ENCODE peak calls at places on chromosomes 16 and 17, in ten cellular contexts. One of them, this sample, is unnamed.

GRCh38 chr16:14232106-14232890 is 161.2 kb downstream of the MRTFB start:
- DNase-seq in bronchial epithelial cell: no peak
- DNase-seq in stimulated activated naive CD8-positive, alpha-beta T cell treated with anti-CD3 and anti-CD28 coated beads, Interleukin-15, Interleukin-2, amounts not matched to agents 100 U/mL and 50 U/mL, for 24 hours: no peak
- DNase-seq in thoracic aorta: no peak
- DNase-seq in activated naive CD4-positive, alpha-beta T cell: no peak
- DNase-seq in GM10248: no peak
- DNase-seq in GOT3: no peak
- DNase-seq in amniotic stem cell: no peak
- DNase-seq in stimulated activated CD4-positive, alpha-beta T cell treated with anti-CD3 and anti-CD28 coated beads, Interleukin-12 subunit alpha, Interleukin-12 subunit beta, amount 100 ng/mL, for 24 hours: no peak
- DNase-seq in neuronal stem cell: no peak
- DNase-seq in this sample: peak; percentile 45

GRCh38 chr17:19271751-19272357 is 34.7 kb downstream of the EPN2 start:
- DNase-seq in activated naive CD4-positive, alpha-beta T cell: no peak
- DNase-seq in thoracic aorta: no peak
- DNase-seq in GOT3: no peak
- DNase-seq in neuronal stem cell: no peak
- DNase-seq in bronchial epithelial cell: no peak
- DNase-seq in GM10248: no peak
- DNase-seq in stimulated activated naive CD8-positive, alpha-beta T cell treated with anti-CD3 and anti-CD28 coated beads, Interleukin-15, Interleukin-2, amounts not matched to agents 100 U/mL and 50 U/mL, for 24 hours: no peak
- DNase-seq in amniotic stem cell: no peak
- DNase-seq in stimulated activated CD4-positive, alpha-beta T cell treated with anti-CD3 and anti-CD28 coated beads, Interleukin-12 subunit alpha, Interleukin-12 subunit beta, amount 100 ng/mL, for 24 hours: no peak
- DNase-seq in this sample: no peak

GRCh38 chr16:57240872-57241271 is 4.2 kb upstream of the ARL2BP start:
- DNase-seq in amniotic stem cell: no peak
- DNase-seq in activated naive CD4-positive, alpha-beta T cell: no peak
- DNase-seq in thoracic aorta: no peak
- DNase-seq in GM10248: peak; percentile 32
- DNase-seq in bronchial epithelial cell: no peak
- DNase-seq in neuronal stem cell: no peak
- DNase-seq in GOT3: no peak
- DNase-seq in stimulated activated naive CD8-positive, alpha-beta T cell treated with anti-CD3 and anti-CD28 coated beads, Interleukin-15, Interleukin-2, amounts not matched to agents 100 U/mL and 50 U/mL, for 24 hours: no peak
- DNase-seq in stimulated activated CD4-positive, alpha-beta T cell treated with anti-CD3 and anti-CD28 coated beads, Interleukin-12 subunit alpha, Interleukin-12 subunit beta, amount 100 ng/mL, for 24 hours: no peak
- DNase-seq in this sample: no peak

GRCh38 chr17:39105705-39106104 is 45.7 kb downstream of the PLXDC1 start:
- DNase-seq in activated naive CD4-positive, alpha-beta T cell: no peak
- DNase-seq in stimulated activated naive CD8-positive, alpha-beta T cell treated with anti-CD3 and anti-CD28 coated beads, Interleukin-15, Interleukin-2, amounts not matched to agents 100 U/mL and 50 U/mL, for 24 hours: no peak
- DNase-seq in GOT3: no peak
- DNase-seq in amniotic stem cell: no peak
- DNase-seq in stimulated activated CD4-positive, alpha-beta T cell treated with anti-CD3 and anti-CD28 coated beads, Interleukin-12 subunit alpha, Interleukin-12 subunit beta, amount 100 ng/mL, for 24 hours: no peak
- DNase-seq in thoracic aorta: no peak
- DNase-seq in GM10248: no peak
- DNase-seq in bronchial epithelial cell: no peak
- DNase-seq in neuronal stem cell: no peak
- DNase-seq in this sample: no peak

GRCh38 chr16:51050379-51050710 is 100.7 kb downstream of the SALL1 start:
- DNase-seq in GM10248: no peak
- DNase-seq in stimulated activated naive CD8-positive, alpha-beta T cell treated with anti-CD3 and anti-CD28 coated beads, Interleukin-15, Interleukin-2, amounts not matched to agents 100 U/mL and 50 U/mL, for 24 hours: no peak
- DNase-seq in stimulated activated CD4-positive, alpha-beta T cell treated with anti-CD3 and anti-CD28 coated beads, Interleukin-12 subunit alpha, Interleukin-12 subunit beta, amount 100 ng/mL, for 24 hours: no peak
- DNase-seq in thoracic aorta: no peak
- DNase-seq in bronchial epithelial cell: no peak
- DNase-seq in GOT3: no peak
- DNase-seq in neuronal stem cell: no peak
- DNase-seq in activated naive CD4-positive, alpha-beta T cell: no peak
- DNase-seq in amniotic stem cell: no peak
- DNase-seq in this sample: no peak

GRCh38 chr16:89602273-89602951 is 11.0 kb upstream of the DPEP1 start:
- DNase-seq in stimulated activated CD4-positive, alpha-beta T cell treated with anti-CD3 and anti-CD28 coated beads, Interleukin-12 subunit alpha, Interleukin-12 subunit beta, amount 100 ng/mL, for 24 hours: peak; percentile 44
- DNase-seq in bronchial epithelial cell: peak; percentile 86
- DNase-seq in activated naive CD4-positive, alpha-beta T cell: peak; percentile 24
- DNase-seq in neuronal stem cell: peak; percentile 70
- DNase-seq in GOT3: peak; percentile 40
- DNase-seq in thoracic aorta: peak; percentile 27
- DNase-seq in amniotic stem cell: peak; percentile 84
- DNase-seq in stimulated activated naive CD8-positive, alpha-beta T cell treated with anti-CD3 and anti-CD28 coated beads, Interleukin-15, Interleukin-2, amounts not matched to agents 100 U/mL and 50 U/mL, for 24 hours: peak; percentile 75
- DNase-seq in GM10248: peak; percentile 72
- DNase-seq in this sample: peak; percentile 72

GRCh38 chr16:31064882-31065461 is 9.1 kb downstream of the ZNF668 start:
- DNase-seq in amniotic stem cell: peak; percentile 64
- DNase-seq in bronchial epithelial cell: peak; percentile 84
- DNase-seq in stimulated activated CD4-positive, alpha-beta T cell treated with anti-CD3 and anti-CD28 coated beads, Interleukin-12 subunit alpha, Interleukin-12 subunit beta, amount 100 ng/mL, for 24 hours: no peak
- DNase-seq in GOT3: no peak
- DNase-seq in neuronal stem cell: no peak
- DNase-seq in GM10248: no peak
- DNase-seq in activated naive CD4-positive, alpha-beta T cell: no peak
- DNase-seq in thoracic aorta: no peak
- DNase-seq in stimulated activated naive CD8-positive, alpha-beta T cell treated with anti-CD3 and anti-CD28 coated beads, Interleukin-15, Interleukin-2, amounts not matched to agents 100 U/mL and 50 U/mL, for 24 hours: no peak
- DNase-seq in this sample: peak; percentile 89

GRCh38 chr17:48715496-48716399 is 6.6 kb downstream of the PRAC1 start:
- DNase-seq in stimulated activated naive CD8-positive, alpha-beta T cell treated with anti-CD3 and anti-CD28 coated beads, Interleukin-15, Interleukin-2, amounts not matched to agents 100 U/mL and 50 U/mL, for 24 hours: no peak
- DNase-seq in amniotic stem cell: no peak
- DNase-seq in bronchial epithelial cell: no peak
- DNase-seq in neuronal stem cell: no peak
- DNase-seq in activated naive CD4-positive, alpha-beta T cell: no peak
- DNase-seq in stimulated activated CD4-positive, alpha-beta T cell treated with anti-CD3 and anti-CD28 coated beads, Interleukin-12 subunit alpha, Interleukin-12 subunit beta, amount 100 ng/mL, for 24 hours: no peak
- DNase-seq in GM10248: no peak
- DNase-seq in thoracic aorta: no peak
- DNase-seq in GOT3: no peak
- DNase-seq in this sample: no peak

GRCh38 chr17:59487161-59487873 is 78.1 kb upstream of the DHX40 start:
- DNase-seq in bronchial epithelial cell: no peak
- DNase-seq in activated naive CD4-positive, alpha-beta T cell: no peak
- DNase-seq in thoracic aorta: no peak
- DNase-seq in neuronal stem cell: no peak
- DNase-seq in GOT3: no peak
- DNase-seq in stimulated activated naive CD8-positive, alpha-beta T cell treated with anti-CD3 and anti-CD28 coated beads, Interleukin-15, Interleukin-2, amounts not matched to agents 100 U/mL and 50 U/mL, for 24 hours: no peak
- DNase-seq in amniotic stem cell: no peak
- DNase-seq in GM10248: no peak
- DNase-seq in stimulated activated CD4-positive, alpha-beta T cell treated with anti-CD3 and anti-CD28 coated beads, Interleukin-12 subunit alpha, Interleukin-12 subunit beta, amount 100 ng/mL, for 24 hours: no peak
- DNase-seq in this sample: no peak

GRCh38 chr16:82657239-82657638 is 30.5 kb downstream of the CDH13 start:
- DNase-seq in GOT3: no peak
- DNase-seq in stimulated activated naive CD8-positive, alpha-beta T cell treated with anti-CD3 and anti-CD28 coated beads, Interleukin-15, Interleukin-2, amounts not matched to agents 100 U/mL and 50 U/mL, for 24 hours: no peak
- DNase-seq in stimulated activated CD4-positive, alpha-beta T cell treated with anti-CD3 and anti-CD28 coated beads, Interleukin-12 subunit alpha, Interleukin-12 subunit beta, amount 100 ng/mL, for 24 hours: no peak
- DNase-seq in neuronal stem cell: no peak
- DNase-seq in GM10248: no peak
- DNase-seq in thoracic aorta: no peak
- DNase-seq in amniotic stem cell: peak; percentile 37
- DNase-seq in bronchial epithelial cell: peak; percentile 35
- DNase-seq in activated naive CD4-positive, alpha-beta T cell: no peak
- DNase-seq in this sample: no peak

GRCh38 chr16:48959204-48959603 is 322.4 kb downstream of the CBLN1 start:
- DNase-seq in GM10248: no peak
- DNase-seq in activated naive CD4-positive, alpha-beta T cell: no peak
- DNase-seq in stimulated activated CD4-positive, alpha-beta T cell treated with anti-CD3 and anti-CD28 coated beads, Interleukin-12 subunit alpha, Interleukin-12 subunit beta, amount 100 ng/mL, for 24 hours: no peak
- DNase-seq in GOT3: no peak
- DNase-seq in thoracic aorta: no peak
- DNase-seq in stimulated activated naive CD8-positive, alpha-beta T cell treated with anti-CD3 and anti-CD28 coated beads, Interleukin-15, Interleukin-2, amounts not matched to agents 100 U/mL and 50 U/mL, for 24 hours: no peak
- DNase-seq in bronchial epithelial cell: peak; percentile 47
- DNase-seq in neuronal stem cell: no peak
- DNase-seq in amniotic stem cell: no peak
- DNase-seq in this sample: no peak

GRCh38 chr17:3804503-3804931 is 3.5 kb upstream of the ITGAE start:
- DNase-seq in amniotic stem cell: no peak
- DNase-seq in activated naive CD4-positive, alpha-beta T cell: no peak
- DNase-seq in stimulated activated naive CD8-positive, alpha-beta T cell treated with anti-CD3 and anti-CD28 coated beads, Interleukin-15, Interleukin-2, amounts not matched to agents 100 U/mL and 50 U/mL, for 24 hours: peak; percentile 43
- DNase-seq in neuronal stem cell: no peak
- DNase-seq in stimulated activated CD4-positive, alpha-beta T cell treated with anti-CD3 and anti-CD28 coated beads, Interleukin-12 subunit alpha, Interleukin-12 subunit beta, amount 100 ng/mL, for 24 hours: no peak
- DNase-seq in GOT3: no peak
- DNase-seq in thoracic aorta: no peak
- DNase-seq in GM10248: peak; percentile 78
- DNase-seq in bronchial epithelial cell: no peak
- DNase-seq in this sample: no peak

GRCh38 chr17:8476741-8477140 is 41.1 kb downstream of the NDEL1 start:
- DNase-seq in activated naive CD4-positive, alpha-beta T cell: no peak
- DNase-seq in stimulated activated CD4-positive, alpha-beta T cell treated with anti-CD3 and anti-CD28 coated beads, Interleukin-12 subunit alpha, Interleukin-12 subunit beta, amount 100 ng/mL, for 24 hours: no peak
- DNase-seq in GOT3: no peak
- DNase-seq in thoracic aorta: no peak
- DNase-seq in neuronal stem cell: no peak
- DNase-seq in stimulated activated naive CD8-positive, alpha-beta T cell treated with anti-CD3 and anti-CD28 coated beads, Interleukin-15, Interleukin-2, amounts not matched to agents 100 U/mL and 50 U/mL, for 24 hours: no peak
- DNase-seq in GM10248: no peak
- DNase-seq in amniotic stem cell: no peak
- DNase-seq in bronchial epithelial cell: no peak
- DNase-seq in this sample: no peak

GRCh38 chr17:77737442-77738265 is 220.8 kb upstream of the TNRC6C start:
- DNase-seq in thoracic aorta: no peak
- DNase-seq in GM10248: no peak
- DNase-seq in neuronal stem cell: no peak
- DNase-seq in GOT3: no peak
- DNase-seq in stimulated activated naive CD8-positive, alpha-beta T cell treated with anti-CD3 and anti-CD28 coated beads, Interleukin-15, Interleukin-2, amounts not matched to agents 100 U/mL and 50 U/mL, for 24 hours: no peak
- DNase-seq in activated naive CD4-positive, alpha-beta T cell: no peak
- DNase-seq in bronchial epithelial cell: no peak
- DNase-seq in amniotic stem cell: no peak
- DNase-seq in stimulated activated CD4-positive, alpha-beta T cell treated with anti-CD3 and anti-CD28 coated beads, Interleukin-12 subunit alpha, Interleukin-12 subunit beta, amount 100 ng/mL, for 24 hours: no peak
- DNase-seq in this sample: no peak

GRCh38 chr17:75636381-75637142 is 3.3 kb downstream of the SMIM5 start:
- DNase-seq in thoracic aorta: no peak
- DNase-seq in neuronal stem cell: no peak
- DNase-seq in activated naive CD4-positive, alpha-beta T cell: no peak
- DNase-seq in GOT3: no peak
- DNase-seq in bronchial epithelial cell: no peak
- DNase-seq in GM10248: no peak
- DNase-seq in amniotic stem cell: no peak
- DNase-seq in stimulated activated naive CD8-positive, alpha-beta T cell treated with anti-CD3 and anti-CD28 coated beads, Interleukin-15, Interleukin-2, amounts not matched to agents 100 U/mL and 50 U/mL, for 24 hours: no peak
- DNase-seq in stimulated activated CD4-positive, alpha-beta T cell treated with anti-CD3 and anti-CD28 coated beads, Interleukin-12 subunit alpha, Interleukin-12 subunit beta, amount 100 ng/mL, for 24 hours: no peak
- DNase-seq in this sample: no peak